ENCODE peak calls at places on chromosomes 1 and 21, in ten cellular contexts. Z, S, Y, F, V, R, D, I, G and Q are unnamed samples.

GRCh38 chr1:234861761-234862160 is 251.8 kb upstream of the IRF2BP2 start:
- DNase-seq in V (no peak), R (no peak), Y (no peak), I (no peak), D (no peak), S (no peak), F (no peak), Z (no peak), G (no peak), Q (no peak)

GRCh38 chr1:91697322-91698260 is 188.4 kb downstream of the TGFBR3 start:
- DNase-seq in R (peak; percentile 54), Z (peak; percentile 91), Y (peak; percentile 79), S (peak; percentile 63), F (no peak), G (no peak), I (no peak), V (no peak), D (peak; percentile 24), Q (no peak)

GRCh38 chr1:217135987-217136894 is 413.0 kb upstream of the ESRRG start:
- DNase-seq in S (no peak), Y (no peak), I (no peak), D (no peak), V (no peak), Z (no peak), G (no peak), F (peak; percentile 50), R (no peak), Q (no peak)

GRCh38 chr1:236844499-236845271 is 49.6 kb downstream of the MTR start:
- DNase-seq in Y (peak; percentile 52), G (no peak), I (peak; percentile 37), Z (no peak), F (no peak), V (no peak), D (peak; percentile 38), R (no peak), S (no peak), Q (no peak)

GRCh38 chr1:177170756-177171535 is at the start of gene BRINP2:
- DNase-seq in F (peak; percentile 78), Z (no peak), D (peak; percentile 12), Y (peak; percentile 29), S (no peak), R (no peak), I (no peak), V (no peak), G (no peak), Q (no peak)

GRCh38 chr1:48676822-48677221 is 99.9 kb downstream of the BEND5 start:
- DNase-seq in F (no peak), Z (no peak), V (no peak), I (no peak), R (no peak), G (no peak), Y (no peak), S (no peak), D (no peak), Q (no peak)

GRCh38 chr1:117284408-117285215 is 73.9 kb upstream of the VTCN1 start:
- DNase-seq in V (no peak), D (peak; percentile 63), S (peak; percentile 71), Y (peak; percentile 79), R (no peak), F (no peak), I (peak; percentile 26), Z (peak; percentile 76), G (no peak), Q (peak; percentile 78)

GRCh38 chr1:185317886-185318310 is 855 bp upstream of the IVNS1ABP start:
- DNase-seq in V (peak; percentile 55), Z (peak; percentile 95), G (peak; percentile 17), F (no peak), D (peak; percentile 43), Y (no peak), R (peak; percentile 79), S (no peak), I (no peak), Q (peak; percentile 62)

GRCh38 chr1:153100241-153100640 is 5.9 kb upstream of the SPRR2E start:
- DNase-seq in V (no peak), I (no peak), D (peak; percentile 46), S (no peak), G (no peak), R (no peak), Y (peak; percentile 4), F (no peak), Z (no peak), Q (peak; percentile 26)

GRCh38 chr21:44049182-44049581 is 37.1 kb downstream of the TRAPPC10 start:
- DNase-seq in Y (no peak), R (no peak), Z (no peak), D (no peak), V (no peak), G (no peak), S (no peak), I (no peak), F (no peak), Q (no peak)

GRCh38 chr1:26015358-26015757 is 6.2 kb upstream of the EXTL1 start:
- DNase-seq in Y (peak; percentile 56), I (no peak), D (peak; percentile 48), F (no peak), G (no peak), Z (peak; percentile 82), R (no peak), V (no peak), S (peak; percentile 23), Q (no peak)

GRCh38 chr1:156241926-156242325 is at the start of gene BGLAP:
- DNase-seq in G (no peak), F (peak; percentile 53), V (no peak), I (no peak), S (no peak), D (peak; percentile 83), Z (no peak), R (no peak), Y (no peak), Q (no peak)

GRCh38 chr1:246294263-246294662 is 212.8 kb downstream of the SMYD3 start:
- DNase-seq in F (no peak), Z (no peak), I (no peak), V (no peak), S (no peak), Y (no peak), R (no peak), D (no peak), G (no peak), Q (no peak)

GRCh38 chr1:62588000-62588399 is 9.3 kb upstream of the ANGPTL3 start:
- DNase-seq in R (no peak), D (no peak), I (no peak), F (no peak), S (no peak), Y (peak; percentile 57), V (no peak), G (no peak), Z (no peak), Q (no peak)

GRCh38 chr21:29181799-29182470 is 51.5 kb downstream of the MAP3K7CL start:
- DNase-seq in I (peak; percentile 79), S (peak; percentile 76), V (no peak), G (no peak), R (no peak), D (peak; percentile 81), Y (peak; percentile 95), Z (peak; percentile 79), F (no peak), Q (peak; percentile 65)

GRCh38 chr1:206922524-206922923 is 783 bp upstream of the FCMR start:
- DNase-seq in F (no peak), S (no peak), G (no peak), D (no peak), I (no peak), V (no peak), Z (no peak), Y (no peak), R (no peak), Q (no peak)

GRCh38 chr1:117606608-117607261 is 887 bp downstream of the TENT5C start:
- DNase-seq in D (peak; percentile 26), I (no peak), F (peak; percentile 83), S (no peak), G (peak; percentile 23), Z (peak; percentile 80), R (peak; percentile 72), V (peak; percentile 43), Y (peak; percentile 51), Q (peak; percentile 16)

GRCh38 chr1:53878492-53879105 is 11.0 kb downstream of the YIPF1 start:
- DNase-seq in I (no peak), F (no peak), V (no peak), Y (peak; percentile 69), Z (peak; percentile 67), R (no peak), S (peak; percentile 40), G (no peak), D (peak; percentile 56), Q (peak; percentile 59)

GRCh38 chr1:225881081-225882007 is 836 bp downstream of the TMEM63A start:
- DNase-seq in S (no peak), G (no peak), I (no peak), Y (peak; percentile 60), V (peak; percentile 32), R (peak; percentile 78), D (peak; percentile 76), Z (peak; percentile 63), F (peak; percentile 87), Q (no peak)

GRCh38 chr1:150528997-150529396 is 13.4 kb downstream of the FALEC start:
- DNase-seq in Z (no peak), G (no peak), I (no peak), D (peak; percentile 31), V (no peak), S (peak; percentile 64), R (no peak), F (no peak), Y (peak; percentile 81), Q (peak; percentile 70)

GRCh38 chr1:169161512-169162194 is 55.2 kb downstream of the ATP1B1 start:
- DNase-seq in R (no peak), Z (no peak), S (no peak), Y (no peak), I (no peak), V (no peak), G (no peak), F (no peak), D (no peak), Q (peak; percentile 31)